ENCODE peak calls at places on chromosome 2, in six cellular contexts. C, S, B, M, X and Z are unnamed samples.

GRCh38 chr2:30784682-30785081 is 22.6 kb downstream of the CAPN13 start:
- DNase-seq in C (no peak), S (no peak), B (no peak), M (no peak), X (no peak), Z (no peak)

GRCh38 chr2:59180111-59180510 is 939.0 kb upstream of the FANCL start:
- DNase-seq in C (no peak), S (no peak), B (no peak), M (no peak), X (no peak), Z (no peak)

GRCh38 chr2:236642584-236643291 is 73.1 kb downstream of the ACKR3 start:
- DNase-seq in C (no peak), S (no peak), B (no peak), M (no peak), X (peak), Z (no peak)

GRCh38 chr2:20452551-20452950 is 5.7 kb downstream of the RHOB start:
- DNase-seq in C (no peak), S (no peak), B (peak), M (no peak), X (peak), Z (no peak)

GRCh38 chr2:61770746-61771145 is 83.1 kb downstream of the FAM161A start:
- DNase-seq in C (peak), S (no peak), B (no peak), M (no peak), X (no peak), Z (no peak)

GRCh38 chr2:222707102-222707688 is 35.7 kb downstream of the MOGAT1 start:
- DNase-seq in C (no peak), S (no peak), B (no peak), M (no peak), X (no peak), Z (no peak)

GRCh38 chr2:240467149-240467642 is 31.7 kb downstream of the GPC1 start:
- DNase-seq in C (no peak), S (no peak), B (no peak), M (peak), X (no peak), Z (no peak)

GRCh38 chr2:18268400-18268799 is 292.1 kb downstream of the RDH14 start:
- DNase-seq in C (no peak), S (no peak), B (no peak), M (no peak), X (no peak), Z (no peak)

GRCh38 chr2:239443666-239444567 is 43.1 kb upstream of the HDAC4 start:
- DNase-seq in C (no peak), S (no peak), B (no peak), M (no peak), X (no peak), Z (no peak)

GRCh38 chr2:231720971-231721640 is 12.8 kb downstream of the PTMA start:
- DNase-seq in C (no peak), S (peak), B (no peak), M (no peak), X (no peak), Z (no peak)
- TF ChIP-seq EZH2phosphoT487 in C (no peak), S (no peak), B (no peak), M (no peak), X (no peak), Z (no peak)

GRCh38 chr2:144511945-144512344 is 8.0 kb downstream of the ZEB2 start:
- DNase-seq in C (no peak), S (no peak), B (peak), M (no peak), X (peak), Z (no peak)
- TF ChIP-seq CTCF in C (no peak), S (peak), B (peak), M (no peak), X (no peak), Z (no peak)

GRCh38 chr2:118122768-118123335 is 34.6 kb downstream of the INSIG2 start:
- DNase-seq in C (peak), S (no peak), B (no peak), M (no peak), X (no peak), Z (no peak)
- H3K27ac ChIP-seq in C (peak), S (no peak), B (no peak), M (no peak), X (no peak), Z (no peak)

GRCh38 chr2:223837290-223838061 is at the start of gene AP1S3:
- DNase-seq in C (peak), S (peak), B (peak), M (peak), X (peak), Z (peak)
- TF ChIP-seq EZH2phosphoT487 in C (no peak), S (no peak), B (peak), M (no peak), X (no peak), Z (no peak)

GRCh38 chr2:44866131-44866530 is 75.4 kb upstream of the SIX3 start:
- DNase-seq in C (no peak), S (no peak), B (no peak), M (no peak), X (no peak), Z (no peak)

DNA sequence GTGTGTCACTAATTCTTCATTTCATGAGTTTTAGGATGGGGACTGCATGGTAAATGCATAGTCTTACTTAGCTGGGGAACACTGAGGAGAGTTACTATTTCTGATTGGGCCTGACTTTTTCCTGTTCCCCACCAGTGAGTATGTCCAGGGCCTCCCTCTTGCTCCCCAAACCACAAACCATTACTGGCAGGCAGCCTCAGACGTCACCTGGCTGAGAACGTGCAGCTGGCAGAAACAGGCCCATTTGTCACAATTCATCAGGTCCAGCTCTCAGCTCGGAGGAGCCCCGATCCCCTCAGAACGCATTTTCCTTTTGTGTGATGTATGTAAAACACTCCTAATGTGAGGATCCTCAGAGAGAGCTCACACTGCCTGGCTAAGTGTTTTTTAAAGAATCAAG is 71.7 kb upstream of the SIX3 start:
- DNase-seq in C (no peak), S (no peak), B (no peak), M (no peak), X (no peak), Z (no peak)
- TF ChIP-seq CTCF in C (no peak), S (no peak), B (no peak), M (no peak), X (no peak), Z (no peak)